ENCODE peak calls at places on chromosomes 11 and 22, in ten cellular contexts. W is neural crest cell; P is hepatocyte; B is mesenchymal stem cell; Y is CD4-positive, CD25-positive, alpha-beta regulatory T cell; U is pancreas; D is fibroblast of mammary gland; L is B cell; C is kidney epithelial cell; G is cardiac muscle cell. A is an unnamed sample.

GRCh38 chr22:32613773-32614172 is 139.2 kb downstream of the FBXO7 start:
- DNase-seq in W (no peak), Y (no peak), L (no peak), G (no peak), B (no peak), C (no peak), D (no peak), U (no peak), P (no peak), A (no peak)

GRCh38 chr11:12278766-12279671 is 98.4 kb upstream of the PARVA start:
- DNase-seq in W (no peak), D (no peak), B (no peak), C (no peak), L (no peak), U (no peak), P (peak), G (no peak), Y (no peak), A (no peak)

GRCh38 chr11:9030601-9031000 is 26.8 kb upstream of the NRIP3 start:
- DNase-seq in G (no peak), B (no peak), U (no peak), L (no peak), D (no peak), W (no peak), P (no peak), Y (no peak), C (no peak), A (no peak)

GRCh38 chr22:11627798-11628650 is 3900.0 kb upstream of the OR11H1 start:
- DNase-seq in B (no peak), W (no peak), U (peak), D (no peak), Y (no peak), L (peak), G (no peak), P (no peak), C (no peak), A (no peak)

GRCh38 chr11:26537341-26537740 is 34.7 kb downstream of the MUC15 start:
- DNase-seq in P (no peak), U (no peak), C (no peak), W (no peak), Y (no peak), D (no peak), G (no peak), B (no peak), L (no peak), A (no peak)

GRCh38 chr22:45127866-45128265 is 35.9 kb upstream of the NUP50 start:
- DNase-seq in P (no peak), G (no peak), C (no peak), D (peak), L (no peak), Y (no peak), W (no peak), U (no peak), B (peak), A (no peak)

GRCh38 chr11:2533642-2534115 is 88.9 kb downstream of the KCNQ1 start:
- DNase-seq in Y (no peak), U (peak), B (peak), C (peak), D (peak), L (peak), G (peak), W (peak), P (peak), A (no peak)

GRCh38 chr22:48579035-48579914 is 1248.4 kb downstream of the BRD1 start:
- DNase-seq in L (no peak), P (peak), Y (no peak), D (no peak), C (no peak), W (no peak), G (no peak), B (no peak), U (no peak), A (no peak)

GRCh38 chr11:121415861-121416260 is 36.3 kb upstream of the SORL1 start:
- DNase-seq in B (no peak), P (peak), G (no peak), D (peak), L (no peak), C (no peak), W (no peak), Y (no peak), U (no peak), A (no peak)

GRCh38 chr11:65298655-65299179 is 15.9 kb upstream of the CDC42EP2 start:
- DNase-seq in U (no peak), P (peak), D (peak), W (no peak), C (no peak), L (no peak), Y (no peak), G (peak), B (peak), A (no peak)

GRCh38 chr22:25750569-25751173 is 8.7 kb downstream of the MYO18B start:
- DNase-seq in U (no peak), L (no peak), D (peak), G (no peak), B (no peak), P (no peak), C (no peak), Y (no peak), W (no peak), A (no peak)

GRCh38 chr11:72227316-72228228 is 3.0 kb downstream of the INPPL1 start:
- DNase-seq in B (no peak), Y (no peak), P (peak), G (no peak), W (no peak), C (no peak), U (peak), L (no peak), D (peak), A (no peak)

GRCh38 chr11:35725880-35726279 is 63.3 kb downstream of the TRIM44 start:
- DNase-seq in L (no peak), P (no peak), W (no peak), C (peak), U (no peak), Y (no peak), G (no peak), B (peak), D (peak), A (no peak)

GRCh38 chr11:47487421-47487820 is 38.5 kb upstream of the RAPSN start:
- DNase-seq in W (no peak), P (no peak), U (no peak), G (no peak), L (no peak), Y (no peak), C (no peak), D (no peak), B (no peak), A (no peak)

GRCh38 chr11:67546852-67547251 is 23.6 kb upstream of the CABP2 start:
- DNase-seq in Y (no peak), C (no peak), P (no peak), U (no peak), D (no peak), G (no peak), B (no peak), W (no peak), L (no peak), A (no peak)

GRCh38 chr22:46763051-46763705 is 728 bp downstream of the TBC1D22A start:
- DNase-seq in P (no peak), C (no peak), D (peak), B (peak), Y (peak), G (no peak), W (no peak), U (peak), L (peak), A (no peak)

A was measured in hippocampal formation.